ENCODE peak calls at places on chromosome 4, in eight cellular contexts. D is endodermal cell; N is CD8-positive, alpha-beta memory T cell; L is WERI-Rb-1; S is cardiac fibroblast; M is tibial nerve; F is endothelial cell; O is AG20443. T is an unnamed sample.
A peak's percentile ranks its signal among the peaks of the same experiment; 100 is the strongest.

GRCh38 chr4:174503079-174503724 is 19.1 kb downstream of the HPGD start:
- DNase-seq in D (no peak), N (no peak), L (no peak), S (peak; percentile 25), M (no peak), F (no peak), O (peak; percentile 29), T (no peak)

GRCh38 chr4:142311916-142312315 is 534.2 kb downstream of the INPP4B start:
- DNase-seq in D (no peak), N (no peak), L (no peak), S (no peak), M (no peak), F (no peak), O (no peak), T (no peak)

GRCh38 chr4:168550071-168550766 is 53.4 kb downstream of the PALLD start:
- DNase-seq in D (no peak), N (no peak), L (no peak), S (peak; percentile 46), M (no peak), F (no peak), O (no peak), T (no peak)

GRCh38 chr4:127604949-127605709 is 27.6 kb upstream of the INTU start:
- DNase-seq in D (peak; percentile 91), N (no peak), L (peak; percentile 32), S (peak; percentile 73), M (no peak), F (no peak), O (peak; percentile 34), T (peak; percentile 83)

GRCh38 chr4:25578431-25578830 is 77.2 kb upstream of the SLC34A2 start:
- DNase-seq in D (no peak), N (no peak), L (no peak), S (no peak), M (no peak), F (no peak), O (no peak), T (no peak)

GRCh38 chr4:155419266-155419665 is 42.5 kb upstream of the MAP9 start:
- DNase-seq in D (no peak), N (no peak), L (no peak), S (peak; percentile 75), M (no peak), F (no peak), O (peak; percentile 15), T (no peak)

GRCh38 chr4:38400946-38401345 is 263.1 kb upstream of the KLF3 start:
- DNase-seq in D (no peak), N (no peak), L (no peak), S (peak; percentile 8), M (no peak), F (no peak), O (no peak), T (no peak)

GRCh38 chr4:187965726-187966125 is 29.8 kb upstream of the ZFP42 start:
- DNase-seq in D (no peak), N (no peak), L (no peak), S (no peak), M (no peak), F (no peak), O (no peak), T (no peak)

GRCh38 chr4:80173387-80173786 is 23.9 kb upstream of the PRDM8 start:
- DNase-seq in D (no peak), N (peak; percentile 39), L (no peak), S (peak; percentile 91), M (no peak), F (no peak), O (peak; percentile 66), T (no peak)

GRCh38 chr4:45693746-45694145 is 430.1 kb downstream of the GABRG1 start:
- DNase-seq in D (no peak), N (no peak), L (no peak), S (no peak), M (no peak), F (no peak), O (no peak), T (peak; percentile 67)

GRCh38 chr4:960736-961650 is 12.4 kb downstream of the DGKQ start:
- DNase-seq in D (no peak), N (no peak), L (peak; percentile 6), S (no peak), M (no peak), F (no peak), O (no peak), T (no peak)

GRCh38 chr4:54695359-54696149 is 37.8 kb downstream of the KIT start:
- DNase-seq in D (no peak), N (no peak), L (peak; percentile 30), S (no peak), M (no peak), F (no peak), O (no peak), T (no peak)

GRCh38 chr4:123599920-123600394 is 203.4 kb downstream of the SPRY1 start:
- DNase-seq in D (peak; percentile 82), N (peak; percentile 45), L (no peak), S (peak; percentile 91), M (peak; percentile 61), F (peak; percentile 63), O (peak; percentile 14), T (peak; percentile 90)

GRCh38 chr4:24229976-24230375 is 340.1 kb upstream of the PPARGC1A start:
- DNase-seq in D (no peak), N (no peak), L (no peak), S (peak; percentile 74), M (no peak), F (no peak), O (peak; percentile 68), T (peak; percentile 8)

GRCh38 chr4:97984545-97985131 is 158.6 kb downstream of the STPG2 start:
- DNase-seq in D (peak; percentile 70), N (no peak), L (peak; percentile 50), S (peak; percentile 8), M (no peak), F (peak; percentile 20), O (no peak), T (no peak)

GRCh38 chr4:152165851-152166250 is 370.0 kb downstream of the FBXW7 start:
- DNase-seq in D (no peak), N (no peak), L (no peak), S (no peak), M (no peak), F (no peak), O (no peak), T (no peak)

GRCh38 chr4:3422808-3423297 is 18.9 kb upstream of the HGFAC start:
- DNase-seq in D (no peak), N (no peak), L (no peak), S (no peak), M (no peak), F (no peak), O (no peak), T (no peak)

GRCh38 chr4:6087669-6088068 is 69.4 kb upstream of the C4orf50 start:
- DNase-seq in D (peak; percentile 89), N (no peak), L (peak; percentile 77), S (peak; percentile 14), M (no peak), F (peak; percentile 72), O (no peak), T (peak; percentile 78)

GRCh38 chr4:150591284-150591874 is 9.4 kb downstream of the MAB21L2 start:
- DNase-seq in D (peak; percentile 85), N (no peak), L (peak; percentile 75), S (no peak), M (no peak), F (no peak), O (no peak), T (peak; percentile 84)

GRCh38 chr4:184632842-184633241 is 16.4 kb downstream of the CASP3 start:
- DNase-seq in D (no peak), N (no peak), L (no peak), S (no peak), M (no peak), F (no peak), O (no peak), T (no peak)

GRCh38 chr4:2299794-2300193 is 37.9 kb upstream of the MXD4 start:
- DNase-seq in D (no peak), N (no peak), L (no peak), S (no peak), M (no peak), F (no peak), O (no peak), T (no peak)

T was measured in islet precursor cell.